ENCODE peak calls at places on chromosomes 5 and 9, in four cellular contexts. D, L, O and B are unnamed samples.

GRCh38 chr9:4061717-4062116 is 238.2 kb downstream of the GLIS3 start:
- DNase-seq in D (no peak), L (no peak), O (no peak), B (no peak)

GRCh38 chr9:134433101-134433500 is 106.8 kb downstream of the RXRA start:
- DNase-seq in O (no peak), L (no peak), D (no peak), B (no peak)

GRCh38 chr9:32251539-32251938 is 132.9 kb upstream of the ACO1 start:
- DNase-seq in D (peak; percentile 80), O (peak; percentile 59), L (no peak), B (peak; percentile 33)

GRCh38 chr5:115392611-115393010 is 96.2 kb upstream of the CCDC112 start:
- DNase-seq in L (no peak), O (no peak), D (no peak), B (no peak)

GRCh38 chr5:134585966-134586365 is 46.7 kb downstream of the SAR1B start:
- DNase-seq in D (no peak), O (no peak), L (no peak), B (no peak)

GRCh38 chr5:143664623-143665022 is 147.3 kb upstream of the HMHB1 start:
- DNase-seq in O (no peak), D (no peak), L (no peak), B (no peak)

GRCh38 chr9:125214186-125214585 is 13.8 kb downstream of the RABEPK start:
- DNase-seq in O (no peak), D (no peak), L (no peak), B (no peak)

GRCh38 chr5:176716320-176716719 is 69.0 kb downstream of the TSPAN17 start:
- DNase-seq in O (peak; percentile 35), D (no peak), L (no peak), B (no peak)

GRCh38 chr9:35164711-35165110 is 2.9 kb downstream of the UNC13B start:
- DNase-seq in D (no peak), O (no peak), L (no peak), B (no peak)

GRCh38 chr9:113427629-113428028 is 17.1 kb downstream of the C9orf43 start:
- DNase-seq in D (no peak), O (no peak), L (no peak), B (no peak)

GRCh38 chr5:180112101-180112861 is 40.7 kb upstream of the RNF130 start:
- DNase-seq in D (no peak), O (no peak), L (no peak), B (no peak)

GRCh38 chr5:100818340-100818739 is 84.7 kb downstream of the ST8SIA4 start:
- DNase-seq in L (no peak), D (no peak), O (no peak), B (no peak)

GRCh38 chr5:144121577-144121976 is 48.9 kb downstream of the YIPF5 start:
- DNase-seq in O (no peak), L (no peak), D (no peak), B (no peak)

GRCh38 chr5:73896117-73896516 is 270.1 kb downstream of the ARHGEF28 start:
- DNase-seq in O (no peak), L (no peak), D (no peak), B (no peak)

GRCh38 chr9:73093740-73094379 is 57.8 kb upstream of the ANXA1 start:
- DNase-seq in D (no peak), O (no peak), L (no peak), B (no peak)

GRCh38 chr9:16721972-16722371 is 148.5 kb downstream of the BNC2 start:
- DNase-seq in D (no peak), O (no peak), L (no peak), B (no peak)

DNA sequence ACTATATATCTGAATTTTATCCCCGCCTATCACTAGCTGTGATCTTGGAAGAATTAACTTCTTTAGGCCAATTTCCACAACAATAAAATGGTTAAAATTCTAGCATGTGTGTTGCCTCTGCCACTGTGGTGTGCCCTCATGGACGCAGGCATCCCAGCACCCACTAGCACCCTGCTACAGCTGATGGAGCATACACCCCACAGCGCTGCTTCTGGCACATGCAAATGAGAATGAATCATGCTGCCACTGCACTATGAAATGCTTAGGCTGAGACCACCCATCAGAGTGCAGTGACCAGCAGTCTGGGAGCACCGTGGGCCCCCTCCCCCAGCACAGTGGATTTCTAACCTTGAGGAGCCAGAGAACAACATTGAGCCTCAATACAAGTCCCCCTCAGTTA is 54.4 kb downstream of the RGMB start:
- DNase-seq in D (no peak), O (no peak), L (no peak), B (no peak)
- TF ChIP-seq RNF2 in D (no peak), O (no peak), L (no peak), B (no peak)

DNA sequence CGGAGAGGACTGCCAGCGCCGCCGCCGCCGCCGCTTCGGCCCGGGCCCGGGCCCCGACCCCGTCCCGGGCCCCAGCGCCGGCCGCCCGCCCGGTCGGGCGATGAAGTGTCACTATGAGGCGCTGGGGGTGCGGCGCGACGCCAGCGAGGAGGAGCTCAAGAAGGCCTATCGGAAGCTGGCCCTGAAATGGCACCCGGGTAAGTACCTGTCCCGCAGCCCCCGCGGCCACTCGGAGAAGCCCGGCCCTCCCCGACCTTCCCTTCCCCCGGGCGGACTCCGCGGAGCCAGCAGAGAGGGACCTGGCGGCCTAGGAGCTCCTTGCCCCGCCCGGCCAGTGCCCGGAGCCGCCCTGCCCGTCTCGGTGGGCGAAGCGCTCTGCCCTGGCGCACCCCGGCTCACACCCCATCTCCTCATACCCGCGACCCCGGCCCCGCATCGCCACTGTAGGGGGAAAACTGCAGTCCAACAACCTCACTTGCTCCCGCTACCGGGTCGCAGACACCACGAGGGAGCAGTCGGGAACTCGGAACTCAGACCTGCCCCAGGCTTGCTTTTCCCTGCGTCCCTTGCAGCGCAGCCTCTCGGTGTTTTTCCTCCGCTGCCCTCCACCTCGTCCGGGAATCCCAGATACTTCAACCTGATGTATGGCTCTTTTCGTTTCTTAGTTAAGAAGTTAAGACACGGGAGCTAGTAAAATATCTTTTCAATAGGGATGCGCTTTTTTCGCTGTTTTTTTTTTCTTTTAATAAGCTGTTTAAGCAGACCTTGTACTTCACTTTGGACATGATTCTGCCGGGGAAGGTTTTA is 564 bp downstream of the DNAJC21 start:
- DNase-seq in L (peak; percentile 80), O (peak; percentile 88), D (peak; percentile 77), B (peak; percentile 38)
- TF ChIP-seq POLR2A in L (peak; percentile 69), O (peak; percentile 54), D (peak; percentile 63), B (peak; percentile 71)

DNA sequence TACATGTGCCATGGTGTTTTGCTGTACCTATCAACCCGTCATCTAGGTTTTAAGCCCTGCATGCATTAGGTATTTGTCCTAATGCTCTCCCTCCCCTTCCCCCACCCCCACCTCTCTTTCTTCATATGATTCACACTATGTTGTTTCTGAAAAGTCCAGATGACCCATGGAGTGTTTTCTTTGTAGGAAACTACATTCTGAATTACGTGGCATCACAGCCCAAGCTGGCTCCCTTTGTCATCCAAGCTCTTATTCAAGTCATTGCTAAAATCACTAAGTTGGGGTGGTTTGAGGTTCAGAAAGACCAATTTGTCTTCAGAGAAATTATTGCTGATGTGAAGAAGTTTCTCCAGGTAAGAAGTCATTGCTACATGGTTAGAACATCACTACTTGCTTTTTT is 30.4 kb downstream of the RANBP17 start:
- DNase-seq in D (no peak), O (no peak), L (no peak), B (no peak)
- TF ChIP-seq RNF2 in D (no peak), O (no peak), L (no peak), B (no peak)

GRCh38 chr9:126722252-126722921 is 82.5 kb upstream of the ZBTB43 start:
- DNase-seq in D (no peak), L (peak; percentile 93), O (peak; percentile 66), B (peak; percentile 93)
- TF ChIP-seq POLR2A in D (no peak), L (no peak), O (no peak), B (no peak)